ENCODE peak calls at places on chromosomes 11 and 22, in four cellular contexts. M is testis, Q is body of pancreas, T is A549. V is an unnamed sample.

GRCh38 chr11:103537904-103538502 is 428.8 kb downstream of the DYNC2H1 start:
- DNase-seq in M (no peak), Q (no peak), T (peak; percentile 17), V (no peak)

GRCh38 chr22:37749831-37750595 is 53.2 kb downstream of the TRIOBP start:
- DNase-seq in M (no peak), Q (no peak), T (no peak), V (no peak)

GRCh38 chr22:29095459-29095858 is 22.6 kb downstream of the KREMEN1 start:
- DNase-seq in M (no peak), Q (no peak), T (no peak), V (no peak)

GRCh38 chr11:9057888-9058287 is 33.5 kb downstream of the SCUBE2 start:
- DNase-seq in M (no peak), Q (no peak), T (no peak), V (no peak)

GRCh38 chr11:10459029-10459970 is 4.2 kb downstream of the AMPD3 start:
- DNase-seq in M (peak; percentile 35), Q (no peak), T (no peak), V (no peak)

GRCh38 chr11:2100361-2101170 is 38.6 kb downstream of the IGF2 start:
- DNase-seq in M (peak; percentile 58), Q (no peak), T (no peak), V (no peak)

GRCh38 chr11:111373590-111373989 is 5.5 kb downstream of the POU2AF1 start:
- DNase-seq in M (no peak), Q (no peak), T (no peak), V (no peak)

GRCh38 chr11:28512143-28512756 is 404.1 kb downstream of the METTL15 start:
- DNase-seq in M (no peak), Q (no peak), T (no peak), V (no peak)

GRCh38 chr11:69700278-69701140 is 3.3 kb downstream of the FGF19 start:
- DNase-seq in M (peak; percentile 60), Q (peak; percentile 57), T (peak; percentile 59), V (no peak)

GRCh38 chr11:5522308-5522707 is 5.8 kb upstream of the UBQLNL start:
- DNase-seq in M (no peak), Q (no peak), T (no peak), V (no peak)

GRCh38 chr22:50169774-50170341 is 673 bp upstream of the PANX2 start:
- DNase-seq in M (no peak), Q (peak; percentile 50), T (no peak), V (no peak)
- TF ChIP-seq CTCF in M (no peak), Q (no peak), T (peak; percentile 13), V (no peak)

GRCh38 chr11:118921121-118921928 is 4.4 kb downstream of the BCL9L start:
- DNase-seq in M (peak; percentile 75), Q (peak; percentile 73), T (peak; percentile 89), V (no peak)
- H3K4me1 ChIP-seq in M (peaks cover 77% of the 10 kb centered on the region), Q (peaks cover 82% of the 10 kb centered on the region), T (peaks cover 31% of the 10 kb centered on the region), V (peaks cover 75% of the 10 kb centered on the region)

GRCh38 chr11:66744485-66745355 is 15.7 kb upstream of the SPTBN2 start:
- DNase-seq in M (peak; percentile 86), Q (peak; percentile 83), T (peak; percentile 83), V (no peak)
- TF ChIP-seq POLR2A in M (no peak), Q (peak; percentile 61), T (peak; percentile 47), V (peak; percentile 45)

GRCh38 chr22:19730141-19730661 is 6.9 kb downstream of the GP1BB start:
- DNase-seq in M (no peak), Q (no peak), T (no peak), V (no peak)
- TF ChIP-seq CTCF in M (no peak), Q (no peak), T (no peak), V (no peak)

GRCh38 chr11:82900277-82901164 is at the start of gene PRCP:
- DNase-seq in M (peak; percentile 95), Q (peak; percentile 94), T (peak; percentile 91), V (peak; percentile 54)
- H3K4me1 ChIP-seq in M (peaks cover 9% of the 10 kb centered on the region), Q (peaks cover 19% of the 10 kb centered on the region), T (peaks cover 13% of the 10 kb centered on the region), V (peaks cover 76% of the 10 kb centered on the region)

GRCh38 chr22:35837328-35837727 is 119.7 kb downstream of the APOL5 start:
- DNase-seq in M (no peak), Q (no peak), T (no peak), V (no peak)

GRCh38 chr22:35835267-35835997 is 117.8 kb downstream of the APOL5 start:
- DNase-seq in M (no peak), Q (no peak), T (no peak), V (no peak)

GRCh38 chr22:35834080-35834479 is 116.4 kb downstream of the APOL5 start:
- DNase-seq in M (no peak), Q (no peak), T (no peak), V (no peak)

GRCh38 chr22:35838849-35839646 is 121.4 kb downstream of the APOL5 start:
- DNase-seq in M (peak; percentile 59), Q (no peak), T (peak; percentile 54), V (no peak)

DNA sequence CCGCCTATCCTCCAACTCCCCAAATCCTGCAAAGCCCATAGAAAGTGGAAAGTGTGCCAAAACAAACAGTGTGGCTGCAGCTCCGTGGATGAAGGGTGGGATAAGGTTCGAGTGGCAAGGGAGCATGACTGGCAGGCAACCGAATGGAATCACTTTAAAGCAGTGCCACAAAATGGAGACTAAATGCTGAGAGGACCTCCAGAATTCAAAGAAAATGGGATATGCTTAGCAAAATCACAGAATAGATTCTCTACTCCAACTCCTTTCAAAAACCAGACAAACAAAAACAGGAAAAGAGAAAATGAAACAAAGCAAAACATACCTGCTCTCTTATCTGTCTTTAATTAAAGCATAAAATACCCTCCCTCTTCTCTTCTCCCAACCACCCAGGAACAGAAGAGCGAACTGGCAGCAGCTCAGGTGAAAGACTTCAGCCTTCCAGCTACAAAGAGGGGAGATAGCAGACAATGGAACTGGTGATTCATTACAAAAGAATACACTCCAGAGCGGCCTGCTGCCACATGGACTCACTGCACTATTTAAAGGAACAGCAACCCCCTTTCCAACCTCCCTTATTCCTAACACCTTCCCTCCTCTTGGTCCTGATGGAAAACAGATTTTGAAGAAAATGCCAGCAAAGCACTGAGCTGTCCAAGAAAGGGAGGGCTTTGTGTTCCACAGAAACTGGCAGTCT is 118.5 kb downstream of the APOL5 start:
- DNase-seq in M (peak; percentile 64), Q (peak; percentile 26), T (peak; percentile 75), V (no peak)
- TF ChIP-seq POLR2A in M (no peak), Q (peak; percentile 20), T (no peak), V (no peak)

GRCh38 chr11:117095301-117096139 is 2.7 kb downstream of the SIK3 start:
- DNase-seq in M (no peak), Q (no peak), T (no peak), V (no peak)

GRCh38 chr11:117097567-117098268 is 510 bp downstream of the SIK3 start:
- DNase-seq in M (peak; percentile 58), Q (peak; percentile 54), T (no peak), V (no peak)

GRCh38 chr11:117094776-117095175 is 3.5 kb downstream of the SIK3 start:
- DNase-seq in M (no peak), Q (no peak), T (no peak), V (no peak)

GRCh38 chr11:117096973-117097566 is 1.2 kb downstream of the SIK3 start:
- DNase-seq in M (no peak), Q (no peak), T (no peak), V (no peak)

GRCh38 chr11:117096140-117096972 is 1.9 kb downstream of the SIK3 start:
- DNase-seq in M (peak; percentile 59), Q (no peak), T (peak; percentile 56), V (no peak)
- TF ChIP-seq CTCF in M (no peak), Q (no peak), T (no peak), V (no peak)

GRCh38 chr11:96197801-96198465 is 145.1 kb downstream of the MAML2 start:
- DNase-seq in M (no peak), Q (no peak), T (no peak), V (no peak)

GRCh38 chr11:96194571-96194970 is 148.4 kb downstream of the MAML2 start:
- DNase-seq in M (no peak), Q (no peak), T (no peak), V (no peak)

GRCh38 chr11:96197221-96197620 is 145.8 kb downstream of the MAML2 start:
- DNase-seq in M (no peak), Q (no peak), T (no peak), V (no peak)

GRCh38 chr11:96198466-96198808 is 144.6 kb downstream of the MAML2 start:
- DNase-seq in M (no peak), Q (no peak), T (no peak), V (no peak)

GRCh38 chr11:96196074-96196787 is 146.8 kb downstream of the MAML2 start:
- DNase-seq in M (no peak), Q (no peak), T (no peak), V (no peak)
- H3K4me1 ChIP-seq in M (peaks cover 26% of the 10 kb centered on the region), Q (peaks cover 19% of the 10 kb centered on the region), T (peaks cover 14% of the 10 kb centered on the region), V (no peaks in the 10 kb centered on the region)

DNA sequence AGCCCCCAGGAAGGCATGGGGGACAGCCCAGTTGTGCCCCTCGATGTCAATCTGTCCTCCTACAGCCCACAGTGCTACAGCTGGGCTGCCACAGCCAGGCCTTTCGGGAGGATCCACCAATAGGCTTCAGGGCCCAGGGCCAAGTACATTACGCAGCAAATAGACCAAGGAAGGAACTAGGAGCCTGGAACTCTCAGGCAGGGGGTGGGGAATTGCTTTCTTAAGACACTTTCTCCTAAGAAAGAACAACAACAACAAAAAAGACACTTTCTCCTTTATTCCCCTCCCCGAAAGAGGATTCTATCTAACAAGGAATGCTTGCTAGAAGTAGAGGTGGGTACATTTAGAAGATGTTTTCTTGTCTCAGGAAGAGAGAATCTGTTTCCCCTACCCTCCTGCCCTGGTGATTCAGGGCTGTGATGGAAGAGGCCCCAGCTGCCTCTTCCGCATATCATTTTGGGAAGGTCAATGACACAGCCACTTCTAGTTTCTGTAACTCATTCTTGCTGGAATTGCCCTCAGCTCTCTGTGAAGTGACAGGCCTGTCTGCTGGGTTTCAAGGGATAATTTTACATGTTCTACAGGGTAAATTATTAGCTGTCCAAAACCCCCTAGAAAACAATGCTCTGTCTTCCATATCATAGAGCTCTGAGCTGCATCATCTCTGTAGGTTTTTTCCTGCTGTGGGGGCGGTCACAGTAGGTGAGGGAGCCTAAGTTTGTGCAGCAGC is 6.0 kb upstream of the MALAT1 start:
- DNase-seq in M (peak; percentile 96), Q (no peak), T (peak; percentile 91), V (no peak)
- TF ChIP-seq POLR2A in M (no peak), Q (peak; percentile 47), T (peak; percentile 37), V (no peak)

GRCh38 chr11:118640332-118641154 is 33.1 kb downstream of the PHLDB1 start:
- DNase-seq in M (no peak), Q (no peak), T (no peak), V (no peak)
- TF ChIP-seq CTCF in M (no peak), Q (no peak), T (no peak), V (peak; percentile 15)

V was measured in esophagus squamous epithelium.